ENCODE peak calls at places on chromosomes 12 and 14, in ten cellular contexts. R is CD8-positive, alpha-beta T cell; C is NCI-H460; T is GM04504; S is EH; J is GM10248; A is T-helper 1 cell; Q is pancreas; P is stimulated activated CD4-positive, alpha-beta T cell treated with anti-CD3 and anti-CD28 coated beads, Interleukin-4, amount 100 ng/mL, for 48 hours; D is heart right ventricle. E is an unnamed sample.

GRCh38 chr14:67950386-67950785 is 130.8 kb downstream of the RAD51B start:
- DNase-seq in Q (no peak), T (no peak), C (no peak), S (no peak), A (no peak), J (no peak), R (no peak), D (no peak), P (no peak), E (no peak)

GRCh38 chr12:83389237-83389996 is 702.7 kb downstream of the TMTC2 start:
- DNase-seq in T (no peak), R (no peak), J (no peak), A (no peak), D (peak; percentile 3), Q (peak; percentile 55), P (no peak), S (no peak), C (peak; percentile 33), E (peak; percentile 2)

GRCh38 chr12:47832263-47832933 is 12.7 kb upstream of the HDAC7 start:
- DNase-seq in A (no peak), R (peak; percentile 49), C (no peak), P (peak; percentile 72), D (no peak), J (peak; percentile 77), S (no peak), T (no peak), Q (no peak), E (no peak)

GRCh38 chr14:33617154-33617553 is 333.7 kb downstream of the EGLN3 start:
- DNase-seq in C (no peak), A (no peak), P (no peak), S (peak; percentile 58), D (no peak), J (no peak), R (no peak), T (peak; percentile 24), Q (no peak), E (no peak)

GRCh38 chr14:72605096-72605920 is 288.6 kb downstream of the DPF3 start:
- DNase-seq in J (no peak), D (no peak), R (no peak), S (no peak), T (no peak), C (no peak), A (no peak), P (no peak), Q (no peak), E (no peak)

GRCh38 chr12:56723889-56724659 is 1.0 kb downstream of the NACA start:
- DNase-seq in D (no peak), Q (peak; percentile 53), P (no peak), C (peak; percentile 29), A (no peak), S (peak; percentile 77), J (no peak), T (peak; percentile 71), R (no peak), E (no peak)

GRCh38 chr14:20988717-20989116 is 1.1 kb upstream of the METTL17 start:
- DNase-seq in D (no peak), Q (no peak), S (peak; percentile 26), J (no peak), P (no peak), A (no peak), C (no peak), R (no peak), T (no peak), E (no peak)

GRCh38 chr12:50314629-50315312 is 31.5 kb upstream of the LIMA1 start:
- DNase-seq in J (peak; percentile 57), T (peak; percentile 32), S (peak; percentile 74), A (no peak), R (no peak), C (peak; percentile 33), P (no peak), Q (no peak), D (no peak), E (peak; percentile 7)

GRCh38 chr14:78143489-78144145 is 26.6 kb upstream of the NRXN3 start:
- DNase-seq in D (no peak), Q (no peak), J (no peak), T (no peak), R (no peak), P (no peak), C (peak; percentile 15), A (no peak), S (no peak), E (no peak)

GRCh38 chr14:20690848-20691640 is 2.5 kb downstream of the ANG start:
- DNase-seq in Q (peak; percentile 78), S (peak; percentile 75), C (peak; percentile 78), T (peak; percentile 35), J (peak; percentile 69), P (no peak), A (peak; percentile 43), R (peak; percentile 40), D (no peak), E (peak; percentile 54)

GRCh38 chr12:4900327-4900726 is 9.4 kb upstream of the KCNA1 start:
- DNase-seq in D (no peak), S (peak; percentile 79), J (no peak), C (peak; percentile 3), R (no peak), A (no peak), Q (no peak), P (no peak), T (peak; percentile 27), E (no peak)

GRCh38 chr12:67469666-67470065 is 178.9 kb upstream of the DYRK2 start:
- DNase-seq in S (no peak), C (no peak), J (no peak), A (no peak), P (no peak), T (no peak), D (no peak), Q (no peak), R (peak; percentile 17), E (no peak)

GRCh38 chr12:14961466-14962155 is at the start of gene ARHGDIB:
- DNase-seq in P (peak; percentile 58), J (peak; percentile 45), D (peak; percentile 21), C (no peak), S (peak; percentile 71), R (peak; percentile 78), A (peak; percentile 78), T (no peak), Q (no peak), E (no peak)

GRCh38 chr12:124940393-124941169 is 26.1 kb upstream of the UBC start:
- DNase-seq in S (peak; percentile 93), P (peak; percentile 86), T (peak; percentile 78), J (peak; percentile 79), Q (peak; percentile 79), D (peak; percentile 89), C (peak; percentile 96), R (peak; percentile 77), A (peak; percentile 72), E (peak; percentile 93)

GRCh38 chr14:58587271-58587670 is 50.5 kb upstream of the DACT1 start:
- DNase-seq in C (no peak), R (no peak), P (no peak), J (no peak), A (no peak), D (no peak), T (peak; percentile 54), Q (no peak), S (peak; percentile 83), E (no peak)

GRCh38 chr14:32225378-32225920 is 22.4 kb upstream of the RNU6-8 start:
- DNase-seq in D (no peak), T (no peak), R (no peak), J (no peak), S (no peak), A (no peak), C (no peak), Q (no peak), P (no peak), E (no peak)

GRCh38 chr12:121239335-121239678 is 29.4 kb downstream of the P2RX4 start:
- DNase-seq in T (no peak), A (no peak), P (no peak), R (no peak), Q (no peak), S (no peak), J (no peak), C (no peak), D (no peak), E (no peak)

GRCh38 chr12:44696542-44696941 is 179.6 kb downstream of the NELL2 start:
- DNase-seq in R (no peak), Q (no peak), D (no peak), C (no peak), J (no peak), P (no peak), S (no peak), A (no peak), T (no peak), E (no peak)

GRCh38 chr14:68695326-68695768 is 97.5 kb downstream of the ZFP36L1 start:
- DNase-seq in D (no peak), A (no peak), R (no peak), S (peak; percentile 100), Q (no peak), P (peak; percentile 23), C (peak; percentile 1), J (peak; percentile 92), T (peak; percentile 99), E (peak; percentile 37)

GRCh38 chr12:546265-546919 is 86.7 kb downstream of the B4GALNT3 start:
- DNase-seq in J (no peak), C (no peak), R (no peak), Q (no peak), A (no peak), S (no peak), P (no peak), D (no peak), T (no peak), E (no peak)

GRCh38 chr14:61547186-61548121 is 147.9 kb upstream of the HIF1A start:
- DNase-seq in J (no peak), D (no peak), Q (no peak), T (peak; percentile 77), R (no peak), P (no peak), A (no peak), C (peak; percentile 71), S (peak; percentile 91), E (no peak)

GRCh38 chr14:69716483-69717187 is 50.3 kb upstream of the SRSF5 start:
- DNase-seq in J (no peak), D (no peak), P (no peak), Q (no peak), S (peak; percentile 80), R (peak; percentile 22), A (no peak), C (no peak), T (peak; percentile 52), E (no peak)

GRCh38 chr14:73786632-73786941 is 65.0 kb upstream of the PTGR2 start:
- DNase-seq in D (peak; percentile 62), Q (no peak), C (no peak), P (no peak), S (peak; percentile 44), R (no peak), J (no peak), A (no peak), T (no peak), E (peak; percentile 28)

GRCh38 chr12:132773077-132774020 is 11.7 kb upstream of the ANKLE2 start:
- DNase-seq in D (no peak), S (no peak), J (no peak), Q (no peak), P (no peak), C (no peak), T (no peak), A (no peak), R (no peak), E (no peak)

GRCh38 chr12:54993181-54993835 is 8.7 kb upstream of the TESPA1 start:
- DNase-seq in P (no peak), T (peak; percentile 17), A (peak; percentile 49), C (peak; percentile 66), D (no peak), Q (peak; percentile 61), J (peak; percentile 64), R (peak; percentile 59), S (peak; percentile 64), E (peak; percentile 60)

GRCh38 chr14:64725360-64725815 is 21.2 kb downstream of the PLEKHG3 start:
- DNase-seq in J (no peak), C (no peak), Q (no peak), D (no peak), R (no peak), T (no peak), P (no peak), S (no peak), A (no peak), E (no peak)

GRCh38 chr14:68293404-68293803 is 473.8 kb downstream of the RAD51B start:
- DNase-seq in R (no peak), S (no peak), D (no peak), J (peak; percentile 23), Q (no peak), A (no peak), P (no peak), C (no peak), T (no peak), E (no peak)

GRCh38 chr14:95660550-95661515 is 25.4 kb upstream of the TCL1B start:
- DNase-seq in D (no peak), Q (no peak), C (no peak), P (no peak), A (no peak), J (no peak), T (no peak), R (no peak), S (no peak), E (no peak)